ENCODE peak calls at places on chromosomes 7 and 10, in seven cellular contexts. M is choroid plexus epithelial cell, C is Caco-2, Z is AG04450, K is fibroblast of the aortic adventitia, J is fibroblast of villous mesenchyme, G is astrocyte of the spinal cord. X is an unnamed sample.

GRCh38 chr10:107834706-107835105 is 670.2 kb upstream of the SORCS1 start:
- DNase-seq in C (no peak), Z (no peak), M (no peak), J (no peak), G (no peak), K (no peak), X (peak)

GRCh38 chr10:11255796-11256444 is 238.2 kb downstream of the CELF2 start:
- DNase-seq in C (no peak), K (no peak), J (no peak), Z (no peak), G (no peak), M (no peak), X (no peak)

GRCh38 chr7:28536259-28536658 is 123.9 kb downstream of the CREB5 start:
- DNase-seq in C (peak), M (peak), K (peak), G (peak), J (peak), Z (no peak), X (no peak)

GRCh38 chr10:6497524-6498140 is 82.4 kb downstream of the PRKCQ start:
- DNase-seq in M (no peak), G (no peak), J (no peak), K (no peak), Z (no peak), C (no peak), X (no peak)

GRCh38 chr7:114622189-114622588 is 207.6 kb downstream of the FOXP2 start:
- DNase-seq in C (no peak), Z (no peak), G (no peak), K (no peak), J (no peak), M (no peak), X (no peak)

GRCh38 chr10:69662901-69663300 is 32.9 kb downstream of the FAM241B start:
- DNase-seq in K (no peak), M (no peak), J (no peak), C (no peak), Z (no peak), G (no peak), X (no peak)

GRCh38 chr10:12041766-12042408 is 722 bp downstream of the UPF2 start:
- DNase-seq in Z (no peak), M (peak), K (peak), G (peak), J (peak), C (peak), X (no peak)

GRCh38 chr7:13949450-13949849 is 40.0 kb downstream of the ETV1 start:
- DNase-seq in G (no peak), J (no peak), Z (no peak), C (peak), K (no peak), M (no peak), X (no peak)

GRCh38 chr7:37908221-37908788 is 8.3 kb downstream of the SFRP4 start:
- DNase-seq in C (no peak), J (no peak), Z (no peak), K (peak), M (peak), G (peak), X (no peak)

GRCh38 chr7:35446091-35446490 is 192.2 kb upstream of the TBX20 start:
- DNase-seq in C (no peak), Z (no peak), J (no peak), G (no peak), M (no peak), K (no peak), X (no peak)

GRCh38 chr10:8033812-8034665 is 20.4 kb upstream of the GATA3 start:
- DNase-seq in C (no peak), M (no peak), G (no peak), J (no peak), Z (no peak), K (no peak), X (no peak)

GRCh38 chr10:86960003-86960862 is 1.8 kb downstream of the SNCG start:
- DNase-seq in G (peak), C (peak), K (peak), Z (no peak), J (peak), M (peak), X (no peak)

GRCh38 chr10:132963430-132963960 is 21.1 kb upstream of the CFAP46 start:
- DNase-seq in G (no peak), Z (no peak), M (no peak), J (no peak), C (no peak), K (no peak), X (no peak)

GRCh38 chr10:60230892-60231291 is 158.8 kb downstream of the ANK3 start:
- DNase-seq in C (no peak), J (peak), Z (no peak), G (peak), K (peak), M (peak), X (no peak)

GRCh38 chr7:41189866-41190265 is 513.0 kb downstream of the INHBA start:
- DNase-seq in M (peak), Z (peak), J (peak), K (peak), C (no peak), G (peak), X (peak)

GRCh38 chr10:3757638-3758490 is 27.1 kb downstream of the KLF6 start:
- DNase-seq in Z (no peak), K (no peak), G (no peak), M (peak), J (no peak), C (no peak), X (no peak)

GRCh38 chr7:105649727-105650381 is 68.6 kb upstream of the EFCAB10 start:
- DNase-seq in G (peak), M (peak), C (no peak), K (peak), J (peak), Z (peak), X (no peak)

GRCh38 chr10:23432639-23433038 is 6.2 kb upstream of the OTUD1 start:
- DNase-seq in K (no peak), Z (no peak), C (no peak), M (no peak), J (no peak), G (no peak), X (no peak)

GRCh38 chr7:107622429-107622828 is 38.2 kb upstream of the SLC26A4 start:
- DNase-seq in C (no peak), G (peak), M (peak), K (peak), Z (peak), J (peak), X (peak)

GRCh38 chr10:78831457-78831856 is 237.3 kb upstream of the ZMIZ1 start:
- DNase-seq in M (no peak), Z (no peak), C (no peak), K (no peak), G (no peak), J (no peak), X (no peak)

GRCh38 chr7:17498230-17498629 is 199.8 kb downstream of the AHR start:
- DNase-seq in J (no peak), K (no peak), C (no peak), G (no peak), Z (no peak), M (no peak), X (no peak)

DNA sequence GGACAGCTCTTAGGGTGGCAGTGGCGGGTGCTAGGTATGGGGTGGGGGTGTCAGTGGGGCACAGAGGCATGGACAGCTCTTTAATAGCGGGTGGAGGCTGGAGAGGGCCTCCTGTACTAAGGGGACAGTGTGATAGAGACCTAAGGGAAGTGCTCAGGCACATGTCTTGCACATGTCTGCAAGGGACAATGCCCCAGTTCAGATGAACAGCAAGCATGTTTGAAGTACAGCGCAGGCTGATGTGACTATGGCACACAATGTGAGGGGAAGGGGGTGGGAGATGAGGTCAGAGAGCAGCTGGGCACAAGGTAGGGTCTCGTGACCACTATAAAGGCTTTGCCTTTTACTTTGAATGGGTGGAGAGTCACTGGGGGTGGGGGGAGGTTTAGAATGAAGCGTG is 3.5 kb downstream of the GIMAP8 start:
- DNase-seq in C (no peak), M (no peak), G (no peak), Z (no peak), J (no peak), K (no peak), X (no peak)
- H3K4me3 ChIP-seq in C (no peak), M (no peak), G (no peak), Z (no peak), J (no peak), K (no peak), X (no peak)

GRCh38 chr10:30751678-30752331 is 122.3 kb upstream of the LYZL2 start:
- DNase-seq in K (peak), M (peak), G (peak), C (peak), Z (peak), J (peak), X (peak)
- TF ChIP-seq CTCF in K (peak), M (peak), G (peak), C (peak), Z (peak), J (peak), X (peak)

GRCh38 chr7:150515248-150515647 is 576 bp downstream of the GIMAP7 start:
- DNase-seq in J (no peak), G (no peak), C (no peak), Z (no peak), K (no peak), M (no peak), X (no peak)
- H3K4me3 ChIP-seq in J (no peak), G (no peak), C (no peak), Z (no peak), K (no peak), M (no peak), X (no peak)

DNA sequence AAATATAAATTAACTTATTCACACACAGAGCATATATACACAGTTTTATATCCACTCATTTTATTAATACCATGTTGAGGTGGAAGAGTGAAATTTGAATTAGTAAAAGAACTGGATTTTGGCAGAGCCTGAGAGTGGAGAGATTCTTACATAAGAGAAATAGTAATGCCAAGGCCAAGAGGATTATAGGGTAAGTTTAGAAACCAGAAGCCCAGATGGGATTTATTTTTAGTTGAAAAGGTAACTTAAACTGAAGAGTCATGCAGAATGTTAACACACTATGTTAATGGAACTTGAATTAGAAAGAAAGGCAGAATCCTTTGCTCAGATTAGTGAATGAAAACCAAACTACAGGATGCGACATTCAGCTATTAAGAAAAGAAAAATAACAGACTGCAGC is 34.1 kb downstream of the HECTD2 start:
- DNase-seq in Z (no peak), G (no peak), C (no peak), K (no peak), M (no peak), J (no peak), X (no peak)
- TF ChIP-seq CTCF in Z (no peak), G (no peak), C (no peak), K (no peak), M (no peak), J (no peak), X (no peak)

GRCh38 chr7:116327751-116328150 is 117.4 kb downstream of the TES start:
- DNase-seq in C (no peak), Z (peak), M (peak), K (peak), J (peak), G (peak), X (peak)
- H3K4me3 ChIP-seq in C (no peak), Z (peak), M (peak), K (no peak), J (no peak), G (peak), X (no peak)

GRCh38 chr10:91091780-91092179 is 128.7 kb upstream of the PCGF5 start:
- DNase-seq in J (no peak), C (no peak), G (no peak), M (no peak), K (no peak), Z (no peak), X (no peak)

GRCh38 chr10:91090761-91091529 is 129.5 kb upstream of the PCGF5 start:
- DNase-seq in M (peak), K (peak), G (peak), J (peak), Z (no peak), C (no peak), X (no peak)

GRCh38 chr10:91088300-91089140 is 131.9 kb upstream of the PCGF5 start:
- DNase-seq in J (peak), K (peak), G (peak), C (peak), Z (no peak), M (peak), X (no peak)
- TF ChIP-seq CTCF in J (peak), K (no peak), G (no peak), C (no peak), Z (peak), M (peak), X (peak)

DNA sequence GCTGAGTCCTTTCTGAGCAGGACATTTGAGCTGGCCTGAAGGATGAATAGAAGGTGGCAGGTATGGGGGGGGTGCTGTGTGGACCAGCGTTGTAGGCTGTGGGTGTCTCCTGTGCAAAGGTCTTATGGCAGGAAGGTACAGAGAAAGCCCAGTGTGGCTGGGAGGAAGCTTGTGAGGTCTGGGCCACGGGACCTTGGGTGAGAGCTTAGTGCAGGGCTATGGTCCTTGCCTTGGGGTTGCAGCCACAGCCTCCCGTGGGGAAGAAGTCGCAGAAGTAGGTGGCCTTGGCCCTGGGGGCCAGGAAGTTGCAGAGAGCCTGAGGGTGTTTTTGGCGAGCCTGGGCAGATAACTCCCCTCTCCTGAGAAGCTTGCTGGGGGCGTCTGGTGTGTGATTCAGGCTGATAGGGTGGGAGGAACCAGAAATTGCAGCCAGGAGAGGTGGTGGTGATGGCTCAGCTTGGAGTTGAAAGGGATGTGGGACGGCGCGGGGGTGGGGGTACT is 172.0 kb upstream of the TNRC18 start:
- DNase-seq in K (no peak), G (no peak), C (no peak), Z (no peak), J (no peak), M (peak), X (no peak)
- H3K4me3 ChIP-seq in K (peak), G (peak), C (peak), Z (peak), J (peak), M (peak), X (peak)